ENCODE peak calls at places on chromosome 18, in six cellular contexts. Z, H, Y, F, M and A are unnamed samples.

GRCh38 chr18:2948038-2948437 is 64.9 kb downstream of the LPIN2 start:
- DNase-seq in Z (peak), H (peak), Y (peak), F (peak), M (no peak), A (peak)

GRCh38 chr18:10049721-10050120 is 135.9 kb downstream of the VAPA start:
- DNase-seq in Z (no peak), H (no peak), Y (no peak), F (no peak), M (no peak), A (no peak)

GRCh38 chr18:8610442-8610801 is 1.2 kb downstream of the RAB12 start:
- DNase-seq in Z (no peak), H (peak), Y (no peak), F (no peak), M (no peak), A (peak)

GRCh38 chr18:54359233-54359632 is 1.5 kb downstream of the C18orf54 start:
- DNase-seq in Z (no peak), H (peak), Y (no peak), F (no peak), M (no peak), A (peak)

GRCh38 chr18:25560369-25560768 is 208.4 kb upstream of the ZNF521 start:
- DNase-seq in Z (no peak), H (no peak), Y (no peak), F (no peak), M (no peak), A (no peak)

GRCh38 chr18:57025525-57025924 is 121.4 kb upstream of the BOD1L2 start:
- DNase-seq in Z (no peak), H (no peak), Y (no peak), F (no peak), M (no peak), A (no peak)

GRCh38 chr18:79961527-79962291 is 2.7 kb upstream of the HSBP1L1 start:
- DNase-seq in Z (no peak), H (no peak), Y (peak), F (peak), M (no peak), A (peak)

GRCh38 chr18:56186319-56186718 is 452.1 kb downstream of the TXNL1 start:
- DNase-seq in Z (no peak), H (no peak), Y (no peak), F (no peak), M (no peak), A (no peak)

GRCh38 chr18:35497006-35497333 is 790 bp downstream of the INO80C start:
- DNase-seq in Z (no peak), H (no peak), Y (no peak), F (no peak), M (no peak), A (no peak)

GRCh38 chr18:38807915-38808314 is 1242.3 kb upstream of the CELF4 start:
- DNase-seq in Z (no peak), H (no peak), Y (no peak), F (no peak), M (no peak), A (no peak)

GRCh38 chr18:629303-630150 is 27.9 kb upstream of the TYMS start:
- DNase-seq in Z (no peak), H (no peak), Y (no peak), F (no peak), M (no peak), A (peak)

GRCh38 chr18:56873441-56874140 is 222.4 kb downstream of the WDR7 start:
- DNase-seq in Z (no peak), H (peak), Y (no peak), F (peak), M (no peak), A (peak)

GRCh38 chr18:42072407-42072806 is 117.4 kb downstream of the PIK3C3 start:
- DNase-seq in Z (no peak), H (no peak), Y (peak), F (no peak), M (no peak), A (no peak)

GRCh38 chr18:62814114-62814759 is 98.9 kb downstream of the PHLPP1 start:
- DNase-seq in Z (no peak), H (no peak), Y (no peak), F (no peak), M (no peak), A (no peak)

GRCh38 chr18:23422751-23423418 is 30.2 kb upstream of the RIOK3 start:
- DNase-seq in Z (peak), H (no peak), Y (peak), F (peak), M (peak), A (peak)

GRCh38 chr18:46343940-46344372 is 239.8 kb downstream of the HAUS1 start:
- DNase-seq in Z (no peak), H (no peak), Y (peak), F (no peak), M (peak), A (peak)

GRCh38 chr18:10057808-10058791 is 144.3 kb downstream of the VAPA start:
- DNase-seq in Z (peak), H (peak), Y (no peak), F (no peak), M (no peak), A (peak)

GRCh38 chr18:14948163-14948540 is 200.2 kb downstream of the ANKRD30B start:
- DNase-seq in Z (no peak), H (no peak), Y (no peak), F (no peak), M (no peak), A (no peak)

DNA sequence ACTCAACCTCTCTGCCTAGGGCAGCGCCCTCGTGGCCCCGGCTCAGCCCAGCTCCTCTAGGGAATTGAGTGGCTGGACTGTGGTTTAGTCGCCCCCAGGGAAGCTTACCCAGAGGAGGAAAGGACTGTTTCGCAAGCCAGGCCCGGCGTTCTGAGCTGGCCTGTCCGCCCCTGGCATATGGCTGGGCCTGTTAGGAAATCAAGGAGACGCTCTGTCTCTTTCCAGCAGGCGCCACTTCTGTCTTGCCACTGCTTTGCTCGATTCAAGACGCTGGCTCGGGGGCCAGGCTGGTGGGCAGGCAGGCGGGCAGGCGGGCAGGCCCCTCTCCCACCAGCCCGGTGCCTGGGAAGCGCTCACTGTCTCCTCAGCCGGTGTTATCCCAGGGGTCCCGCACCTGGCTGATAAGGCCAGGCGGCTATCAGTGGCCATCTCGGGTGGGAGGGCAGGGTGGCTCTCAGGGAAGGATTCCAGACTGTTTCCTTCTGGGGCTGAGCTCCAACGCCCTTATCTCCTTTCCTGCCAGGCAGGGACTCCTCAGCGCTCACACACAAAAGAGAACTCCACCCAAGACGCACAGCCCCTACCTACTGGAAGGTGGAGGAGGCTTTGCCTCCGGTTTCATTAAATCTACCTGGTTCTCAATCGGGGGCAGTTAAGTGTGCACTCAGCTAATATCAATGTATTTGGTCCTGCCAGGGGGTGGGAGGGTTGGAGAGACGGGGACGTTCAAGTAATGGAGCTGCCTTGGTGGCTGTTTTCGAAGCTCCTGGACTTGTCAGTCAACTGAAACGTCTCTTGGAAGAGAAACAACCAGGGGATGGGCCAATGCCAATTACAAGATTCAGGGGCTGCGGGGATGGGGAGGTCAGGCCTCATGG is 109.1 kb downstream of the SMAD7 start:
- DNase-seq in Z (no peak), H (peak), Y (peak), F (peak), M (no peak), A (peak)
- TF ChIP-seq MYC in Z (no peak), H (no peak), Y (no peak), F (no peak), M (no peak), A (peak)

DNA sequence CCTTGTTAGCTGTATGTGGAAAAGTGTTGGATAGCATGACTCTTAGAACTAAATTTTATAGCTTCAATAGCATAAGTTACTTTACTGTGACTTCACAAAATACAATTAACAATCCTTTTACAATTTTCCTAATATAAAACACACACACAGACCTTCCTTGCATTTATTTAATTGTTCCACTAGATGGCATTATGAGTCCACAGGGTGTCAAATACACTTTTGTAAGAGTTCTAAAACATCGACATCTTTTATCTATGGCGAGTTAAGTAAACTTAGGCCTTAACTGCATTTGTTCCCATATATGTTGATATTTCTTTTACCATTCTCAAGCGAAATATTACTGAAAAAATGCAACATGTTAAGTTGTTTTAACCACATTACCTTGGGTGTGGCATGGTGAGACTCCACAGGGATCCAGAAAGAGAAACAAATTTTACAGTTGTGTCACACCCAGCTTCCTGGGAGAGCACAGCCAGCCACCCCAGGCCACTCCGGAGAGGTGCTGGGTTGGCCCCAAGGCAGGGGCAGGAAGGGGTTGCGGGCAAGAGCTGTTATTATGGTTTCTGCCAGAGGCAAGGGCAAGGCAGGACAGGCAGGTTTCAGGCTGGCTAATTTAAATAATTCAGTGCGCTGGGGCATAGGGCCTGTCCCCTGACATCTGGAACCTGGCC is 312.4 kb upstream of the MC4R start:
- DNase-seq in Z (peak), H (peak), Y (no peak), F (peak), M (no peak), A (peak)
- TF ChIP-seq MAX in Z (no peak), H (no peak), Y (no peak), F (no peak), M (no peak), A (no peak)

GRCh38 chr18:32081881-32082280 is 9.8 kb upstream of the RNF138 start:
- DNase-seq in Z (no peak), H (peak), Y (no peak), F (no peak), M (no peak), A (no peak)
- TF ChIP-seq MYC in Z (no peak), H (no peak), Y (no peak), F (no peak), M (no peak), A (no peak)

GRCh38 chr18:49933530-49933929 is 120.2 kb upstream of the ACAA2 start:
- DNase-seq in Z (no peak), H (no peak), Y (no peak), F (no peak), M (no peak), A (no peak)
- TF ChIP-seq MAX in Z (no peak), H (no peak), Y (no peak), F (no peak), M (no peak), A (no peak)

GRCh38 chr18:44716697-44717163 is 36.0 kb downstream of the SETBP1 start:
- DNase-seq in Z (no peak), H (no peak), Y (no peak), F (no peak), M (no peak), A (no peak)
- TF ChIP-seq MYC in Z (no peak), H (no peak), Y (no peak), F (no peak), M (no peak), A (no peak)

DNA sequence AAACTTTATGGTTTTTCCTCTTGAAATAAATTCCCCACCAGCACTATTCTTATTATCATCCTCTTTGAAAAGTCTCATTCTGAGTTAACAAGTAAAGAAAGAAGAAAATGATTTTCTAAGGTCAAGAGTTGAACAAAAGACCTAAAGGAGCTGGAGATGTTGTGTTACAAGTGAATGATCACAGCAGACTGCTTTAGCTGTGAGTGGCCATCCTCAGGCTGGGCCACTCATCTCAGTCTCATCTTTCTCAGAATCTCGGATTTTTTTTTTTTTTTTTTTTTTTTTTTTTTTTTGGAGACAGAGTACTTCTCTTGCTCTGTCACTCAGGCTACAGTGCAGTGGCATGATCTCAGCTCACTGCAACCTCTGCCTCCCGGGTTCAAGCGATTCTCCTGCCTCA is 133.3 kb downstream of the CDH2 start:
- DNase-seq in Z (no peak), H (no peak), Y (no peak), F (no peak), M (no peak), A (no peak)
- TF ChIP-seq MAX in Z (no peak), H (no peak), Y (no peak), F (no peak), M (no peak), A (no peak)